ENCODE peak calls at places on chromosomes 16 and 17, in ten cellular contexts. J, A, L, M, Y, Z, I, U, F and P are unnamed samples.

GRCh38 chr17:60524463-60525346 is 1.3 kb downstream of the APPBP2 start:
- DNase-seq in J (no peak), A (no peak), L (no peak), M (no peak), Y (no peak), Z (no peak), I (peak), U (no peak), F (no peak), P (no peak)

GRCh38 chr16:53093162-53093744 is 38.5 kb downstream of the CHD9 start:
- DNase-seq in J (no peak), A (no peak), L (no peak), M (no peak), Y (no peak), Z (no peak), I (no peak), U (no peak), F (no peak), P (no peak)

GRCh38 chr17:18368948-18369347 is 5.6 kb upstream of the SHMT1 start:
- DNase-seq in J (no peak), A (peak), L (no peak), M (no peak), Y (no peak), Z (no peak), I (no peak), U (no peak), F (no peak), P (no peak)

GRCh38 chr17:75970011-75970523 is 8.9 kb downstream of the ACOX1 start:
- DNase-seq in J (no peak), A (no peak), L (no peak), M (no peak), Y (no peak), Z (no peak), I (peak), U (no peak), F (no peak), P (no peak)

GRCh38 chr17:45782889-45783592 is 1.1 kb upstream of the CRHR1 start:
- DNase-seq in J (peak), A (no peak), L (no peak), M (no peak), Y (no peak), Z (peak), I (no peak), U (no peak), F (no peak), P (peak)

GRCh38 chr17:27873211-27873610 is 20.0 kb downstream of the LYRM9 start:
- DNase-seq in J (no peak), A (no peak), L (no peak), M (no peak), Y (no peak), Z (no peak), I (no peak), U (no peak), F (no peak), P (no peak)

GRCh38 chr17:3794890-3795757 is 5.9 kb downstream of the ITGAE start:
- DNase-seq in J (peak), A (no peak), L (no peak), M (no peak), Y (no peak), Z (no peak), I (peak), U (no peak), F (no peak), P (no peak)

GRCh38 chr17:4807534-4808377 is 804 bp downstream of the PLD2 start:
- DNase-seq in J (peak), A (peak), L (no peak), M (no peak), Y (peak), Z (no peak), I (no peak), U (no peak), F (no peak), P (no peak)

GRCh38 chr16:83946781-83947566 is 6.1 kb upstream of the OSGIN1 start:
- DNase-seq in J (no peak), A (no peak), L (no peak), M (no peak), Y (no peak), Z (no peak), I (no peak), U (no peak), F (no peak), P (no peak)

GRCh38 chr17:20008242-20009051 is 712 bp upstream of the SPECC1 start:
- DNase-seq in J (peak), A (peak), L (no peak), M (no peak), Y (peak), Z (no peak), I (no peak), U (peak), F (peak), P (peak)

GRCh38 chr17:20010099-20010863 is 1.1 kb downstream of the SPECC1 start:
- DNase-seq in J (peak), A (no peak), L (no peak), M (peak), Y (peak), Z (no peak), I (peak), U (peak), F (no peak), P (peak)

GRCh38 chr17:20009052-20009301 is 182 bp upstream of the SPECC1 start:
- DNase-seq in J (peak), A (no peak), L (no peak), M (no peak), Y (no peak), Z (no peak), I (peak), U (no peak), F (no peak), P (no peak)

GRCh38 chr17:20010886-20011402 is 1.8 kb downstream of the SPECC1 start:
- DNase-seq in J (no peak), A (no peak), L (no peak), M (no peak), Y (no peak), Z (no peak), I (no peak), U (no peak), F (no peak), P (no peak)

GRCh38 chr17:20009302-20010098 is at the start of gene SPECC1:
- DNase-seq in J (peak), A (peak), L (peak), M (no peak), Y (peak), Z (peak), I (peak), U (peak), F (peak), P (peak)
- TF ChIP-seq CTCF in J (peak), A (peak), L (peak), M (peak), Y (peak), Z (peak), I (peak), U (peak), F (peak), P (peak)

GRCh38 chr16:813916-814412 is 13.4 kb upstream of the GNG13 start:
- DNase-seq in J (no peak), A (no peak), L (no peak), M (no peak), Y (no peak), Z (no peak), I (no peak), U (no peak), F (no peak), P (no peak)
- TF ChIP-seq CTCF in J (no peak), A (no peak), L (no peak), M (no peak), Y (no peak), Z (peak), I (no peak), U (no peak), F (no peak), P (peak)

DNA sequence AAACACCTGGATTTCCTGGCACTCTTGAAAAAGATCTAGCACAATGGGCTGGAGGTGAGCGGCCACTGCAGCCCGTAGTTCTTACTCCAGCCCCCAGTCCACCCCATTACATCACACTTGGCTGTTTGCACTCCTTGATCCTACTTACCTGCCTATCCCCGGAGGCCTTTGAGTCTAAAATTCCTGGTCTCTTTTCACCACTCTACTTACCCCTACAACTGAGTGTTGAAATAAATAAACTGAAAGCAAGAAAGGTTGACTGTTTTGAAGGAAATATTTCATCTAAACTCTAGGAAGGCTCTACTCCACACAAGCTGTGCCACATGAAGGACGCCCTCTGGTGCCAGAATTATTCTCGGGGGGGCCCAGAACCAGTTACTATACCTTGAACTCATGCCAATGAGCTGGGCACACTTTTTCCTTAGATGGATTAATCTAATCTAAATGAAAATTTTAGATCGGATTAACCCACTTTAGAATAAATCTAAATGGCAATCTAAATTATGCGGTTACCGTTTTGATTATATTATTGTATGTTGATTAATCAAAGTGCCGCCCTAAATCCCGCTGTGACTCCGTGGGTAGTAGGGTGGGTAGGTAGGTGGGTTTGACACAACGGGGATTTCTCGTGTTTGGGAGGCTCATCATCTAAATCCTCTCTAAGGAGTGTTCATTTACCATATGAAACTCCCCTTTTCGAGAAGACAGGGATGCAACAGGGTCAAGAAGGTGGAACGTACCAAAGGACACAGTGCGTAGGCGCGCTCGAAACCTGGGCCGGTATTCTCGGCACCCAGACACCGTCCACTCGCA is 651 bp upstream of the EIF1 start:
- DNase-seq in J (no peak), A (no peak), L (no peak), M (no peak), Y (peak), Z (no peak), I (peak), U (peak), F (no peak), P (peak)
- TF ChIP-seq CTCF in J (peak), A (no peak), L (no peak), M (peak), Y (no peak), Z (no peak), I (no peak), U (peak), F (no peak), P (no peak)

DNA sequence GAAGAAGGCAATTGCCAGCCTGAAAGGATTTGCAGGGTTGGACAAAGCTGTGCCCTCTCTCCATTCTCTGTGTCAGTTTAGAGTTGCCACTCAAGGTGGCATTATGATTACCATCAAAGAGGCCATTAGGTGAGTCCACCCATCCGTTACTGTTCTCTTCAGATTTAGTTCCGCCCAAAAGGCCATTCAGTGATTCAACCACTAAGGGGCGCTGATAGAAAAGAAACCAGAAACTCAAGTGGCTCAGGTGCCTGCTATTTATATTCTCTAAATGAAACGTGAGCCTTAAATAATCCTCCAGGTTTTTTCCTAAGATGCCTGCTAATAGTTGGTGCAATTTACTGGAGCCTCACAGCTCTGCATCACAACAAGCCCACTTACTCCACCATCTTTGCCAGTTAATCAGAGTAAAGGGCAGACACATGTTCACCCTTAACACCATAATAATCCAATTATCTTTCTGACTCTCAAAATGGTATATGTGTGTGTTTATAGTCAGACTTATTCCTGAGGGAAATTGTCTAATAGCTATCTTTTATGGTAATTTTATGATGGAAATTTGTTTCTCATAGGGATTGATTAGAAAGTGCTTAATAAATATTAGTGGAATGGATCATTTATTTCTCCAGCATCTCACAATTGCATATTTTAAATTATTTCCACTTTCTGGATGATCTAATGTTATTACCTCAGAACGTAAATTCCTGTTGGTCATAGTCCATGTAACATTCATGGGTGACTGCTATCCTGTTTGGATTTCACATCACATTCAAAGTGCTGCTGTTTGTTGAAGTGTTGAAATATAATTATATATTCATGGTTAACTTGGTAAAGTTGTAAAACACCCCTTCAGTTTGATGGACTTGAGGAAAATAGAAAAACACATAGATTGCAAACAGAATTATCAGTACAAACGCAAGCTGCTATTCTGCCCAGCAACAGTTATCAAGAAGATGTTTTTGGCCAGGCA is 59.3 kb downstream of the TANGO6 start:
- DNase-seq in J (peak), A (no peak), L (no peak), M (no peak), Y (no peak), Z (peak), I (peak), U (peak), F (no peak), P (peak)
- TF ChIP-seq CTCF in J (peak), A (peak), L (peak), M (peak), Y (peak), Z (peak), I (peak), U (peak), F (no peak), P (peak)

GRCh38 chr17:40122466-40122943 is 734 bp downstream of the MSL1 start:
- DNase-seq in J (peak), A (peak), L (no peak), M (no peak), Y (peak), Z (no peak), I (no peak), U (peak), F (no peak), P (peak)
- TF ChIP-seq CTCF in J (peak), A (no peak), L (no peak), M (peak), Y (peak), Z (no peak), I (peak), U (peak), F (no peak), P (no peak)

DNA sequence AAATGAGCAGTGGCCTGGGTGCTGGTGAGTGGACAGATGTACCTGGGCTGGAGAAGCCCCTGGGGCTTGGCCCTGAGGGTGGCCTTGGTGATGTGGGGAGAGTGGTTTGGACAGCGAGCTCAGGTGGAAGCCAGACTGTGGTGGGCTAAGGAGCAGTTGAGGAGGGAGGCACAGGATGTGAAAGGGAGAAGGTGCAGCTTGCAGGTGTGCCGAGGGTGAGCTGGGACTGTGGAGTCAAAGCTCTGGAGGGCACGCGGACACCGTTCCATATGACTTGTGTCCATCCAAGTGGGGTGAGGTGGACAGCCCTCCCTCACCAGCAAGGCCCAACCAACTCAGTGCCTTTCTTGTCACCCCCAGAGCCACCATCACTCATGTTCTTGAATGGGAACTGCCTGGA is 170.8 kb upstream of the ZNF267 start:
- DNase-seq in J (no peak), A (no peak), L (no peak), M (no peak), Y (no peak), Z (no peak), I (no peak), U (no peak), F (no peak), P (no peak)
- TF ChIP-seq CTCF in J (no peak), A (no peak), L (no peak), M (no peak), Y (no peak), Z (no peak), I (no peak), U (no peak), F (no peak), P (no peak)

DNA sequence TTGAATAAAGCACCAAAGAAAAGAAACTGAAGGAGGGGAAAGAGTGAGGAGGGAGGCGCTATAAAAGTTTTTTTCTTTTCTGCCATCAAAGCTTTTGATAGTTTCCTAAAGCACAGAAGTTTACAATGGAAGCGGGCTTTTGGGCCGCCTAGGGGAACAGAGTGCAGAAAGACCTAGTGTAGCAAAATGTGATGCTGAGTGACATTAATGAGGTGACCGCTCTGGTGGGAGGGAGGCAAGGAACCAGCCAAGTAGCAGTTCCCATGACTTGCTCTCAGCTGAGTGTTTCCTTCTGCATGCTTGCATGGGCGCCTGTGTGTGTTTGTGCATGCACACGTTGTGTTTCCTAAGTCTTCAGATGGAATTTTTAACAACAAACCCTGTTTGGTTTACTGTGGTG is 15.5 kb downstream of the MSI2 start:
- DNase-seq in J (no peak), A (no peak), L (no peak), M (no peak), Y (no peak), Z (no peak), I (no peak), U (no peak), F (no peak), P (no peak)
- TF ChIP-seq CTCF in J (no peak), A (no peak), L (no peak), M (no peak), Y (no peak), Z (no peak), I (no peak), U (no peak), F (no peak), P (no peak)